ENCODE peak calls at places on chromosomes 16 and 17, in four cellular contexts. One of them, this sample, is unnamed. For H3K9me3, the result is how much of the 10 kb centered on the place peaks cover.

GRCh38 chr17:78019367-78019975 is 61.0 kb downstream of the TNRC6C start:
- DNase-seq in A549: peak
- DNase-seq in uterus: no peak
- DNase-seq in ovary: no peak
- DNase-seq in this sample: no peak

GRCh38 chr16:27286446-27286845 is 17.9 kb upstream of the NSMCE1 start:
- DNase-seq in ovary: no peak
- DNase-seq in uterus: no peak
- DNase-seq in A549: peak
- DNase-seq in this sample: peak

GRCh38 chr17:47205419-47205963 is 3.7 kb upstream of the MYL4 start:
- DNase-seq in A549: no peak
- DNase-seq in uterus: no peak
- DNase-seq in ovary: peak
- DNase-seq in this sample: no peak

GRCh38 chr17:2708585-2709172 is 2.9 kb downstream of the CLUH start:
- DNase-seq in A549: no peak
- DNase-seq in uterus: no peak
- DNase-seq in ovary: no peak
- DNase-seq in this sample: no peak

GRCh38 chr16:89822188-89823086 is 5.8 kb upstream of the SPIRE2 start:
- DNase-seq in uterus: no peak
- DNase-seq in ovary: no peak
- DNase-seq in A549: no peak
- DNase-seq in this sample: no peak

GRCh38 chr17:1629647-1630310 is 1.1 kb upstream of the SLC43A2 start:
- DNase-seq in ovary: no peak
- DNase-seq in uterus: no peak
- DNase-seq in A549: peak
- DNase-seq in this sample: peak

GRCh38 chr17:67700037-67700436 is 17.7 kb upstream of the NOL11 start:
- DNase-seq in A549: no peak
- DNase-seq in uterus: no peak
- DNase-seq in ovary: no peak
- DNase-seq in this sample: no peak

GRCh38 chr16:8776193-8776592 is 21.2 kb downstream of the TMEM186 start:
- DNase-seq in A549: no peak
- DNase-seq in ovary: no peak
- DNase-seq in uterus: no peak
- DNase-seq in this sample: no peak

GRCh38 chr16:1929105-1929504 is 10.9 kb upstream of the HS3ST6 start:
- DNase-seq in A549: peak
- DNase-seq in uterus: peak
- DNase-seq in ovary: no peak
- DNase-seq in this sample: no peak

GRCh38 chr17:69434164-69434579 is 19.7 kb downstream of the MAP2K6 start:
- DNase-seq in ovary: no peak
- DNase-seq in A549: no peak
- DNase-seq in uterus: peak
- DNase-seq in this sample: no peak

GRCh38 chr16:83143788-83144187 is 517.0 kb downstream of the CDH13 start:
- DNase-seq in uterus: no peak
- DNase-seq in A549: no peak
- DNase-seq in ovary: no peak
- DNase-seq in this sample: no peak

GRCh38 chr17:19016297-19016696 is 11.7 kb upstream of the FAM83G start:
- DNase-seq in A549: no peak
- DNase-seq in ovary: no peak
- DNase-seq in uterus: no peak
- DNase-seq in this sample: no peak

GRCh38 chr16:11093578-11094074 is 149.3 kb downstream of the CLEC16A start:
- DNase-seq in ovary: no peak
- DNase-seq in A549: no peak
- DNase-seq in uterus: no peak
- DNase-seq in this sample: no peak

GRCh38 chr16:3306078-3306477 is 781 bp downstream of the ZNF75A start:
- DNase-seq in A549: no peak
- DNase-seq in uterus: no peak
- DNase-seq in ovary: no peak
- DNase-seq in this sample: no peak

GRCh38 chr16:3305109-3306068 is at the start of the genes TIGD7 and ZNF75A:
- DNase-seq in uterus: peak
- DNase-seq in ovary: peak
- DNase-seq in A549: peak
- DNase-seq in this sample: peak

DNA sequence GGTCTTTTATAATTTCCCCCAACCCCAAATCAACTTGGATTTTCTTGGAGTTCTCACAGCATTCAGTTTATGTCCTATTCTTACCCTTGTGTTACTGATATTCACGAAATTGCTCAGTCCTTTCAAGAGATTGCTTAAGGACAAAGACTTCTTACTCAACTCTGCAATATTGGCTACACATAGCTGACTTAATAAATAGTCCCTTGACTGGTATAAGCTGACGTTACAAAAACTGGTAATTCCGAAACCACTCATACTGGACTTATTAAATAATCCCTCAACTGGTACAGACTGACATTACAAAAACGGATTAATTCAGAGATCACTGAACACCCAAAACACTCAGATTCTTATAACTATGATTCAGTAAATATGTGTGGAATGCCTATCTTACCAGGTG is 860 bp downstream of the TIGD7 start:
- DNase-seq in uterus: no peak
- DNase-seq in A549: no peak
- DNase-seq in ovary: no peak
- DNase-seq in this sample: no peak
- H3K9me3 ChIP-seq in uterus: half or more
- H3K9me3 ChIP-seq in A549: half or more
- H3K9me3 ChIP-seq in ovary: under half
- H3K9me3 ChIP-seq in this sample: half or more

GRCh38 chr16:4510747-4511426 is 27.7 kb downstream of the CDIP1 start:
- DNase-seq in A549: no peak
- DNase-seq in ovary: no peak
- DNase-seq in uterus: no peak
- DNase-seq in this sample: no peak

GRCh38 chr16:4510131-4510530 is 28.4 kb downstream of the CDIP1 start:
- DNase-seq in ovary: no peak
- DNase-seq in A549: no peak
- DNase-seq in uterus: no peak
- DNase-seq in this sample: no peak

GRCh38 chr16:4512473-4512872 is 26.1 kb downstream of the CDIP1 start:
- DNase-seq in A549: no peak
- DNase-seq in ovary: no peak
- DNase-seq in uterus: no peak
- DNase-seq in this sample: no peak

GRCh38 chr16:4513086-4513860 is 25.3 kb downstream of the CDIP1 start:
- DNase-seq in A549: no peak
- DNase-seq in ovary: no peak
- DNase-seq in uterus: no peak
- DNase-seq in this sample: no peak

GRCh38 chr16:4511441-4512082 is 27.0 kb downstream of the CDIP1 start:
- DNase-seq in A549: peak
- DNase-seq in ovary: no peak
- DNase-seq in uterus: no peak
- DNase-seq in this sample: no peak
- TF ChIP-seq CTCF in A549: peak
- TF ChIP-seq CTCF in ovary: no peak
- TF ChIP-seq CTCF in uterus: peak
- TF ChIP-seq CTCF in this sample: peak

DNA sequence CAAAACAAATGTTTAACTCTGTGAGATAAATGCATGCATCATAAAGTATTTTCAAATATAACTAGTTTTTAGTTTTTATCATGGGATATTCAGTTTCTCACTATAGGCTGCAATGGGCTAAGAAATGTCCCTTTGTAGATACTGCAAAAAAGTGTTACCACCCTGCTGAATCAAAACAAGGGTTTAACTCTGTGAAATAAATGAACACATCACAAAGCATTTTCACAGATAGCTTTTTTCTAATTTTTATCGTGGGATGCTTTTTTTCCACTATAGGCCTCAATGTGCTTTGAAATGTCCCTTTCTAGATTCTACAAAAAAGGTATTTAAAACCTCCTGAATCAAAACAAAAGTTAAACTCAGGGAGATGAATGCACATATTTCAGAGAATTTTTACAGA is 541.1 kb downstream of the KCNJ18 start:
- DNase-seq in A549: no peak
- DNase-seq in uterus: no peak
- DNase-seq in ovary: no peak
- DNase-seq in this sample: no peak
- H3K9me3 ChIP-seq in A549: under half
- H3K9me3 ChIP-seq in uterus: under half
- H3K9me3 ChIP-seq in ovary: under half
- H3K9me3 ChIP-seq in this sample: under half

DNA sequence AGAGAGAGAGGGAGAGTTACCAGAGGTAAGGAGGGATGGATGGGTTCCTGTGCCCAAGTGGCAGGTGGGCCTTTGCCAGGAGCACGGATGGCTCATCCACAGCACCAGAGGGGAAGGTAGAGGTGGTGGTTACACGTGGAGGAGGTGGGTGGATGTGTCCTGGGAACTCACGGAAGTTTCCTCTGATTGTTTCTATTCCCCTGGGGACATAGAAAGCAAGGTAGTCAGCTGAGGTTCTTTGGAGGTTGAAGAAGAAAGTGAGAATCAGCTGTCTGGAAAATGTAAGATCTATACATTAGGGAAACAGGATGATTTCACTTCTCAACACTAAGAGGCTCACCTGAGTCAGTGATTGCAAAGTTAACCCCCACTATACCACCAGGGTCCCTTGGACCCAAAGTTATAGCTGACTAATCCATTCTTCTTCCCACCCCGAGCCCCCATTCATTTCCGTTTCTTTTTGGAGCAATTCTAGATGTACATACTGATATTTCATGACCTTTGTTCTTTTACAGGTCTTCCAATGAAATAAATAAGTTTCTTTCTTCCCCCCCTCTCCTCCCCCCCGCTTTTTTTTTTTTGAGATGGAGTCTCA is 27.5 kb upstream of the ARL4D start:
- DNase-seq in A549: no peak
- DNase-seq in uterus: no peak
- DNase-seq in ovary: no peak
- DNase-seq in this sample: no peak
- TF ChIP-seq CTCF in A549: no peak
- TF ChIP-seq CTCF in uterus: no peak
- TF ChIP-seq CTCF in ovary: no peak
- TF ChIP-seq CTCF in this sample: no peak

GRCh38 chr16:19223235-19223847 is 55.3 kb downstream of the SYT17 start:
- DNase-seq in ovary: no peak
- DNase-seq in A549: peak
- DNase-seq in uterus: no peak
- DNase-seq in this sample: no peak

GRCh38 chr16:19215705-19216104 is 47.7 kb downstream of the SYT17 start:
- DNase-seq in uterus: no peak
- DNase-seq in A549: no peak
- DNase-seq in ovary: no peak
- DNase-seq in this sample: no peak

GRCh38 chr16:19219836-19220235 is 51.8 kb downstream of the SYT17 start:
- DNase-seq in A549: peak
- DNase-seq in ovary: no peak
- DNase-seq in uterus: no peak
- DNase-seq in this sample: no peak

GRCh38 chr16:19213885-19214284 is 45.8 kb downstream of the SYT17 start:
- DNase-seq in ovary: no peak
- DNase-seq in uterus: no peak
- DNase-seq in A549: peak
- DNase-seq in this sample: no peak

GRCh38 chr16:19218581-19218980 is 50.5 kb downstream of the SYT17 start:
- DNase-seq in uterus: no peak
- DNase-seq in A549: no peak
- DNase-seq in ovary: no peak
- DNase-seq in this sample: no peak
- H3K9me3 ChIP-seq in uterus: under half
- H3K9me3 ChIP-seq in A549: under half
- H3K9me3 ChIP-seq in ovary: under half
- H3K9me3 ChIP-seq in this sample: under half

DNA sequence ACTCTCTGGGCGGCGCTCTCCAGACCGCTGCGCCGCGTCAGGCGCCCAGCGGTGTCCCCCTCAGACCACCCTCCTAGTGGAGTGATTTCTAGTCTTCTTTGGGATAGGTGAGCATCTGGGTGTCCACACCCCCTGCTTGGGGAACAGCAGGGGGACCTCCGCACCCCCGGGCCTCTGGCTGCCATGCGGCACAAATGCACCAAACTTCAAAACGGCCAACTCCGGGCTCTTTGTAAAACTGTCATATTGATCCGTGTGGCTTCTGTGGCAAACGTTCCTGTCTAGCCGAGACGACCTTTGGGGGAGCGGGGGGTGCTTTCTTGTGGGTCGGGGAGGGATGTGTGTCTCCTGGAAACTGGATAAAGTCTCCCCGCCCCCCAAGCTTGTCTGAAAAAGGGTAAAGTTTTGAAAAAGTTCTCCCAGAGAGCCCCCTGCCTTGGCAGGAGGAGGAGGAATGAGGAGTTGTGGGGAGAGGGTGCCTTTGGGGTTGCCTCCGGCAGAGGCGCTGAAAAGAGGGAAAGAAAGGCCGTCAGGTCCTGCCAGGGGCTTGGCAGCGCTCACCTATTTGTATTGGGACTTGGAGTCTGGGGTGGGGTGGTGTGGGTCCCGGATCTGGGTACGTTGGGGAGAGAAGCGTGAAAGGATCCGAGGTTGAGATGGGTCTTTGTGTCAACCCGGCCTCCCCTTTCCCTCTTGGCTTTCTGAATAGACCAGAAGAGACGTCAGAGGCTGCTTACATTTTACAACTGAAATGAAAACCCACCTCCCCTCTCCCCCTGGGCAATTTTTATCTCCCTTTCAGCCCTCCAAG is 2.2 kb upstream of the CHD3 start:
- DNase-seq in A549: peak
- DNase-seq in ovary: peak
- DNase-seq in uterus: peak
- DNase-seq in this sample: peak
- TF ChIP-seq CTCF in A549: no peak
- TF ChIP-seq CTCF in ovary: no peak
- TF ChIP-seq CTCF in uterus: no peak
- TF ChIP-seq CTCF in this sample: no peak

GRCh38 chr16:34743115-34743514 is 1283.7 kb downstream of the TP53TG3F start:
- DNase-seq in ovary: no peak
- DNase-seq in uterus: no peak
- DNase-seq in A549: no peak
- DNase-seq in this sample: no peak
- H3K9me3 ChIP-seq in ovary: under half
- H3K9me3 ChIP-seq in uterus: under half
- H3K9me3 ChIP-seq in A549: under half
- H3K9me3 ChIP-seq in this sample: half or more

This sample was measured in right atrium auricular region.